ENCODE peak calls at places on chromosomes 11 and 22, in five cellular contexts. R is iPS-NIHi11; O is fibroblast of pulmonary artery; F is effector memory CD8-positive, alpha-beta T cell; U is suprapubic skin. P is an unnamed sample.

GRCh38 chr11:73308003-73308962 is at the start of gene ARHGEF17:
- DNase-seq in F (no peak), O (peak; percentile 75), U (no peak), R (peak; percentile 77), P (no peak)

GRCh38 chr11:25734592-25735211 is 597.2 kb upstream of the ANO3 start:
- DNase-seq in R (peak; percentile 26), F (no peak), O (peak; percentile 61), U (no peak), P (no peak)

GRCh38 chr11:73818838-73819237 is 31.2 kb downstream of the MRPL48 start:
- DNase-seq in R (no peak), F (no peak), U (no peak), O (peak; percentile 35), P (no peak)

GRCh38 chr11:12537778-12538401 is 136.3 kb upstream of the TEAD1 start:
- DNase-seq in U (no peak), R (no peak), F (no peak), O (no peak), P (no peak)

GRCh38 chr11:72573380-72573949 is 100.8 kb downstream of the PDE2A start:
- DNase-seq in F (no peak), U (peak; percentile 54), O (peak; percentile 59), R (peak; percentile 89), P (peak; percentile 45)

GRCh38 chr11:119368121-119369034 is 13.1 kb downstream of the USP2 start:
- DNase-seq in F (no peak), O (peak; percentile 25), U (peak; percentile 66), R (no peak), P (no peak)

GRCh38 chr11:43397251-43397650 is 38.5 kb downstream of the TTC17 start:
- DNase-seq in O (no peak), F (no peak), R (no peak), U (no peak), P (no peak)

GRCh38 chr22:27113211-27114030 is 456.0 kb downstream of the MIAT start:
- DNase-seq in U (peak; percentile 84), R (no peak), F (no peak), O (peak; percentile 96), P (no peak)

GRCh38 chr11:115765803-115766239 is 261.6 kb upstream of the CADM1 start:
- DNase-seq in O (no peak), R (no peak), F (no peak), U (no peak), P (no peak)

GRCh38 chr22:19356708-19357269 is 65.3 kb upstream of the CLTCL1 start:
- DNase-seq in O (no peak), F (no peak), U (no peak), R (no peak), P (no peak)

GRCh38 chr11:124199702-124200101 is 16.6 kb downstream of the OR10D3 start:
- DNase-seq in U (no peak), O (peak; percentile 44), F (no peak), R (no peak), P (no peak)

GRCh38 chr11:11458523-11458922 is 105.5 kb upstream of the CSNK2A3 start:
- DNase-seq in U (no peak), O (no peak), F (no peak), R (no peak), P (no peak)

GRCh38 chr11:29957406-29957805 is 59.4 kb downstream of the KCNA4 start:
- DNase-seq in U (no peak), F (no peak), R (no peak), O (no peak), P (no peak)

GRCh38 chr11:118287006-118287405 is 17.5 kb upstream of the CD3E start:
- DNase-seq in F (no peak), R (no peak), U (no peak), O (no peak), P (no peak)

P was measured in immature natural killer cell.